ENCODE peak calls at places on chromosome 1, in five cellular contexts. C, U, I, N and V are unnamed samples.

GRCh38 chr1:154989195-154989860 is 4.1 kb upstream of the LENEP start:
- DNase-seq in I (no peak), C (no peak), N (no peak), U (no peak), V (no peak)

GRCh38 chr1:29408831-29409605 is 172.7 kb downstream of the PTPRU start:
- DNase-seq in N (no peak), I (no peak), C (no peak), U (no peak), V (no peak)

GRCh38 chr1:145872421-145872891 is 13.2 kb downstream of the ANKRD35 start:
- DNase-seq in I (no peak), U (no peak), N (no peak), C (no peak), V (peak; percentile 70)

GRCh38 chr1:210792703-210793102 is 341.2 kb downstream of the KCNH1 start:
- DNase-seq in C (no peak), I (no peak), N (no peak), U (peak; percentile 5), V (no peak)

GRCh38 chr1:201282931-201283829 is at the start of gene PKP1:
- DNase-seq in N (no peak), U (no peak), C (no peak), I (no peak), V (no peak)

GRCh38 chr1:243946253-243946652 is 96.2 kb upstream of the AKT3 start:
- DNase-seq in U (peak; percentile 12), N (no peak), I (no peak), C (no peak), V (no peak)

GRCh38 chr1:170699696-170700095 is 35.8 kb downstream of the PRRX1 start:
- DNase-seq in N (no peak), C (no peak), I (no peak), U (no peak), V (no peak)

GRCh38 chr1:28123461-28123961 is 35.1 kb upstream of the EYA3 start:
- DNase-seq in U (no peak), C (no peak), I (no peak), N (no peak), V (peak; percentile 78)

GRCh38 chr1:199573047-199573446 is 454.5 kb upstream of the NR5A2 start:
- DNase-seq in C (no peak), I (no peak), N (no peak), U (no peak), V (no peak)

DNA sequence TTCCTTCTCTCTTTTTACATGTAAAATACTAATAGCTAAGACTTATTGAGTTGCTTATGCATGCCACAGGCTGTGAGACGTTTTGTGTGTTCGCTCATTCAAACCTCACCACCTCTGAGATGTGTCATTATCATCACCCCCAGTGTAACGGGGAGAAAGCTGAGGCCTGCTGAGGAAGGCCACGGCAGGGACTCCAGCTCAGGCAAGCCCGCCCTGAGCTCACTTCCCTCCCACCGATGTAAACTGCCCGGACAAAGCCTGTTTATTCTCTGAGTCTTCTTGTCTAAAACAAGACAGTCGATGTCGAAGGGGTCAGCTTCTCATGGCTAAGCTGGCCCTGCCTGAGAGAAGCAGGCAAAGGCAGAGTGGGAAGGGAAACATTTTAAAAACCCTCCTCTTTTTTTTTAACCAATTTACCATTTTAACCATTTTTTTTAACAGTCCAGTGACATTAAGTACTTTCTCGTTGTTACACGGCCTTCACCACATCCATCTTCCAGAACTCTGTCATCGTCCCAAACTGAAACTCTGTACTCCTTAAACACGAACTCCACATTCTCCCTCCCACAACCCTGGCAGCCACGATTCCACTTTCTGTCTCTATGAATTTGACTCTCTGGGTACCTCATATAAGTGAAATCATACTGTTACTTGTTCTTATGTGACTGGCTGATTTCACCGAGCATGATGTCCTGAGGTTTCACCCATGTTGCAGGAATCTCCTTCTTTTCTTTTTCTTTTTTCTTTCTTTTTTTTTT is 204.8 kb upstream of the GALNT2 start:
- DNase-seq in U (no peak), I (no peak), C (no peak), N (no peak), V (no peak)
- TF ChIP-seq GABPA in U (no peak), I (no peak), C (no peak), N (no peak), V (no peak)

GRCh38 chr1:149846600-149847466 is 52.5 kb upstream of the BOLA1 start:
- DNase-seq in I (no peak), U (no peak), C (no peak), N (no peak), V (no peak)
- TF ChIP-seq REST in I (no peak), U (no peak), C (no peak), N (no peak), V (no peak)

GRCh38 chr1:184891440-184891839 is 82.9 kb downstream of the NIBAN1 start:
- DNase-seq in I (no peak), N (no peak), U (no peak), C (no peak), V (no peak)

GRCh38 chr1:184890539-184890973 is 83.8 kb downstream of the NIBAN1 start:
- DNase-seq in N (no peak), I (no peak), U (no peak), C (no peak), V (no peak)

GRCh38 chr1:184889902-184890301 is 84.4 kb downstream of the NIBAN1 start:
- DNase-seq in U (no peak), N (no peak), I (no peak), C (no peak), V (no peak)

GRCh38 chr1:184893695-184894094 is 80.6 kb downstream of the NIBAN1 start:
- DNase-seq in C (no peak), N (no peak), U (no peak), I (no peak), V (no peak)

DNA sequence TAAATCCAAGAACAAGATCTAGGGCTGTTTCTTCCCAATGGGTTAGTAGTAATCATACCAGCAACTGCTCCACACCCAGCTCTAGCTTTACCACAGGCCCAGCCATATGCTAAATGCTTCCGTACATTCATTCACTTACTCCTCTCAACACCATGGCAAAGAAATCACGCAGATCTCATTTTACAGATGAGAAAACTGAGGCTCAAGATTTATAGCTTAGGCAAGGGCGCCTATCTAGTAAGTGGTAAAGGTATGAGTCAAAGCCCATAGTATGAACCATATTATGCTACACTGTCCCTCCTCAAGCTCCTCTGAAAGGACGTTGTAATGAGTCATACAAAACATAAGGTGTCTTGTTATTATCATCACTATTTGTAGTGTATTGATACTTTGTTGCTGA is 82.2 kb downstream of the NIBAN1 start:
- DNase-seq in I (no peak), C (no peak), N (no peak), U (no peak), V (no peak)
- TF ChIP-seq GABPA in I (no peak), C (no peak), N (no peak), U (no peak), V (no peak)

GRCh38 chr1:157001304-157001703 is 44.2 kb downstream of the ARHGEF11 start:
- DNase-seq in N (no peak), I (no peak), C (no peak), U (no peak), V (no peak)

GRCh38 chr1:157000686-157001085 is 44.9 kb downstream of the ARHGEF11 start:
- DNase-seq in N (no peak), C (no peak), U (no peak), I (no peak), V (no peak)

GRCh38 chr1:156998301-156998700 is 47.2 kb downstream of the ARHGEF11 start:
- DNase-seq in C (no peak), N (no peak), U (no peak), I (no peak), V (no peak)

GRCh38 chr1:156999596-157000320 is 45.8 kb downstream of the ARHGEF11 start:
- DNase-seq in U (no peak), I (no peak), N (no peak), C (no peak), V (no peak)

GRCh38 chr1:156998840-156999239 is 46.7 kb downstream of the ARHGEF11 start:
- DNase-seq in N (no peak), U (peak; percentile 47), C (no peak), I (peak; percentile 31), V (no peak)
- TF ChIP-seq REST in N (no peak), U (no peak), C (no peak), I (no peak), V (no peak)

GRCh38 chr1:82565546-82565945 is 764.8 kb downstream of the ADGRL2 start:
- DNase-seq in N (no peak), C (no peak), U (no peak), I (no peak), V (no peak)

GRCh38 chr1:82567308-82567707 is 766.6 kb downstream of the ADGRL2 start:
- DNase-seq in I (no peak), U (no peak), C (no peak), N (no peak), V (no peak)

GRCh38 chr1:82564338-82564737 is 763.6 kb downstream of the ADGRL2 start:
- DNase-seq in N (no peak), U (no peak), C (no peak), I (no peak), V (no peak)

GRCh38 chr1:82562448-82562847 is 761.7 kb downstream of the ADGRL2 start:
- DNase-seq in N (no peak), U (no peak), C (no peak), I (no peak), V (no peak)

GRCh38 chr1:82565146-82565545 is 764.4 kb downstream of the ADGRL2 start:
- DNase-seq in I (no peak), U (no peak), C (no peak), N (no peak), V (no peak)
- TF ChIP-seq GABPA in I (no peak), U (no peak), C (no peak), N (no peak), V (no peak)

DNA sequence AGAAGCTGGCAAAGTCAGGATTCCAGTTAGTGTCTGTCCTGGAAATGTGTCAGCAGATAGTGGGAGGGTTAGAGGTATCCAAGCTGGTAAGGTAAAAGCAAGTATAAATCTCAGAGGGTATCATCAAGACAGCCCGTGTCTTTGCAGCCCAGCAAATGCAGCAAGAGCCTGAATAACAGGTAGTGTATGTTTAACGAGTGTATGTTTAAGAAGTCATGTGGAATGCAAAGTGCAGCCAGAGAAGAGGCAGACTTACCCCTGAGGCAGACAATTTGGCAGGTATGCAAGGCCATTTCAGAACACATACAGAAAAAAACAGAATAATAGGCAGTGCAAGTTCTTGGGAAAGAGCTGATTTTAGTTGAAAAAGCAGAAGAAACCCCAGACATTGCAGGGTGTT is 411.0 kb upstream of the NEGR1 start:
- DNase-seq in N (no peak), C (no peak), I (no peak), U (no peak), V (no peak)
- TF ChIP-seq REST in N (no peak), C (no peak), I (no peak), U (no peak), V (no peak)